ENCODE peak calls at places on chromosomes 13 and 19, in seven cellular contexts. L is fibroblast of the aortic adventitia, V is heart right ventricle, B is neural progenitor cell, T is IMR-90, K is pancreas, O is brain microvascular endothelial cell. F is an unnamed sample.

GRCh38 chr13:68076046-68076445 is 845.9 kb upstream of the PCDH9 start:
- DNase-seq in L (no peak), V (no peak), B (no peak), T (no peak), K (no peak), O (no peak), F (no peak)

GRCh38 chr19:6402834-6403608 is 10.1 kb upstream of the GTF2F1 start:
- DNase-seq in L (peak), V (no peak), B (peak), T (peak), K (no peak), O (peak), F (no peak)

GRCh38 chr13:20353973-20354372 is 121.9 kb upstream of the GJB6 start:
- DNase-seq in L (peak), V (no peak), B (no peak), T (peak), K (no peak), O (no peak), F (no peak)

GRCh38 chr13:82370306-82370705 is 1512.0 kb downstream of the SLITRK1 start:
- DNase-seq in L (no peak), V (no peak), B (no peak), T (no peak), K (no peak), O (no peak), F (no peak)

GRCh38 chr13:67048084-67048792 is 181.9 kb downstream of the PCDH9 start:
- DNase-seq in L (peak), V (no peak), B (peak), T (peak), K (peak), O (peak), F (no peak)

GRCh38 chr13:95530178-95530577 is 22.3 kb upstream of the CLDN10 start:
- DNase-seq in L (peak), V (no peak), B (no peak), T (peak), K (peak), O (peak), F (no peak)

GRCh38 chr13:59665736-59666135 is 498.0 kb downstream of the DIAPH3 start:
- DNase-seq in L (no peak), V (no peak), B (no peak), T (peak), K (no peak), O (no peak), F (no peak)

GRCh38 chr19:41967056-41967783 is 8.1 kb upstream of the RABAC1 start:
- DNase-seq in L (no peak), V (no peak), B (no peak), T (no peak), K (no peak), O (no peak), F (no peak)

GRCh38 chr19:10583021-10583776 is 3.9 kb downstream of the AP1M2 start:
- DNase-seq in L (no peak), V (no peak), B (no peak), T (no peak), K (no peak), O (no peak), F (no peak)

GRCh38 chr13:36887758-36888521 is 32.1 kb downstream of the SMAD9 start:
- DNase-seq in L (no peak), V (no peak), B (peak), T (no peak), K (no peak), O (no peak), F (no peak)

GRCh38 chr13:43171489-43171888 is 148.1 kb downstream of the DNAJC15 start:
- DNase-seq in L (no peak), V (no peak), B (no peak), T (no peak), K (no peak), O (no peak), F (no peak)

GRCh38 chr19:12834418-12834943 is at the start of gene RTBDN:
- DNase-seq in L (no peak), V (no peak), B (peak), T (no peak), K (no peak), O (no peak), F (no peak)

GRCh38 chr19:13899393-13899792 is 6.5 kb downstream of the BRME1 start:
- DNase-seq in L (no peak), V (no peak), B (no peak), T (no peak), K (no peak), O (no peak), F (no peak)

GRCh38 chr19:41449079-41449864 is 6.3 kb downstream of the ERICH4 start:
- DNase-seq in L (peak), V (peak), B (peak), T (peak), K (peak), O (peak), F (no peak)

GRCh38 chr13:105336706-105337582 is 1198.5 kb downstream of the EFNB2 start:
- DNase-seq in L (peak), V (no peak), B (no peak), T (peak), K (no peak), O (peak), F (no peak)

GRCh38 chr13:105333416-105333815 is 1202.0 kb downstream of the EFNB2 start:
- DNase-seq in L (no peak), V (no peak), B (no peak), T (peak), K (no peak), O (peak), F (no peak)

GRCh38 chr13:105338773-105339172 is 1196.7 kb downstream of the EFNB2 start:
- DNase-seq in L (no peak), V (no peak), B (no peak), T (no peak), K (no peak), O (no peak), F (no peak)

GRCh38 chr13:105338044-105338443 is 1197.4 kb downstream of the EFNB2 start:
- DNase-seq in L (no peak), V (no peak), B (no peak), T (no peak), K (no peak), O (no peak), F (no peak)

DNA sequence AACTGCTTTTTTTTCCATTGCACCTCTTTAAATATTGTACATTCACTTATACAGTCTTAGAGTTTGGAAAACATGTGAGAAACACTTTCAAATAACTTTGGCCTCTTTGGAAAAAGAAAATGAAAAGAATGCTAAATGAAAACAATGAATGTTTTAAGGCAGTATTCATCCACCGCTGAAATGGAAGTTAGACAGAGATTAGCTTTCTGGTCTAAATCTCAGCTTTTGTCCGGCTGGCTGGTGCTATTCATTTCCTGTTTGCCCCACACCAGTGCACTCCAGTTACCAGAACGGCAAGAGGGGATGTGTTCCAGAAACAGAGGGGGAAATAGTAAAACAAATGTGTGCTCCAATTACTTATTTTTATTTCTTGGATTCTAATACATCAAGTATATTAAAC is 1201.3 kb downstream of the EFNB2 start:
- DNase-seq in L (peak), V (no peak), B (peak), T (peak), K (no peak), O (peak), F (no peak)
- H3K4me3 ChIP-seq in L (no peak), V (no peak), B (no peak), T (no peak), K (no peak), O (no peak), F (no peak)

GRCh38 chr19:2602391-2603181 is 99.9 kb downstream of the GNG7 start:
- DNase-seq in L (peak), V (peak), B (peak), T (peak), K (peak), O (peak), F (peak)
- H3K4me3 ChIP-seq in L (peak), V (peak), B (peak), T (peak), K (peak), O (peak), F (peak)

DNA sequence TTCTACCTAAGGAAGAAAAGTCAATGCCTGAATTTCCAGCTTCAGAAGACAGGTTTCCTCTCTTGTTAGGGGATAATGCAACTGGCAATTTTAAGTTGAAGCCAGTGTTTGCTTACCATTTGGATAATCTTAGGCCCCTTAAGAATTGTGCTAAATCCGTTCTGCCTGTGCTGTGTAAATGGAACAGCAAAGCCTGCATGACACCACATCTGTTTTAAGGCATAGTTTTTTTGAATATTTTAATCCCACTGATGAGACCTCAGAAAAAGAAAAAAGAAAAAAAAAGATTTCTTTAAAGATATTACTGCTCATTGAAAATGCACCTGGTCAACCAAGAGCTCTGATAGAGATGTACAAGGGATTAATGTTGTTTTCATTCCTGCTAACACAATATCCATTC is 419.2 kb downstream of the SLITRK6 start:
- DNase-seq in L (no peak), V (no peak), B (no peak), T (no peak), K (no peak), O (no peak), F (no peak)
- H3K4me3 ChIP-seq in L (no peak), V (no peak), B (no peak), T (no peak), K (no peak), O (no peak), F (no peak)

GRCh38 chr19:45883881-45884681 is 1.9 kb downstream of the IRF2BP1 start:
- DNase-seq in L (no peak), V (no peak), B (no peak), T (no peak), K (no peak), O (no peak), F (no peak)
- H3K4me3 ChIP-seq in L (peak), V (no peak), B (no peak), T (no peak), K (peak), O (no peak), F (peak)

DNA sequence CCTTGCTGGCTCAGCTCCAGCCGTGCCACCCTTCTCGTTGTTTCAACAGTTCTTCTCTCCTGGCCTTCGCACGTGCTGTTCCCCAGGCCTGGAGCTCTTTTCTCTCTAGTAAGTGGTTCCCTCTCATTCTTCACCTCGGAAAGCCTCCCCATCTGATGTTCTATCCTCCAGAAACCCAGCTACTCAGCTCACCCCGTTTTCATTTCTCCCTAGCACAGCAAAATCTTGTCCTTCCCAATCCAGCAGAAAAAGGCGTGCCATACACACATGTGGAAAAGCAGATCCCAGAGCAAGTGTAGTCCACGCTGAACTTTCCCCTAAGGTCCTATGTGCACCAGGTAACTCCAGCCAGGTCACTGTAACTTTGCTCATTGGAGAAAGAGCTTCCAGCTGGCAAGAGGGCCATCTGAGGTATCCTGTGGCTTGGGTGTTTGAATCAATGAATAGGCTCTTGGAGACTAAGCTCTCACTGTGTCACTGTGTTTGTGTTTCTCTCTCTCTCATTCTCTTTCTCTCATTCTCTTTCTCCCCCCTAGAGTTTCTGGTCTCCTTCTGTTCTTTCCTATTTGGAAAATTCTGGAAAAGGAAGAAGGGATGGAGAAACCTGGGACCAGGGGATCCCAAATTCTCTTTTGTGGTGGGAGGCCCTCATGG is 49.0 kb downstream of the COLGALT1 start:
- DNase-seq in L (no peak), V (no peak), B (no peak), T (no peak), K (no peak), O (no peak), F (no peak)
- H3K4me3 ChIP-seq in L (no peak), V (no peak), B (no peak), T (no peak), K (no peak), O (no peak), F (no peak)

GRCh38 chr19:4916292-4917082 is 7.2 kb downstream of the UHRF1 start:
- DNase-seq in L (no peak), V (no peak), B (no peak), T (no peak), K (no peak), O (no peak), F (no peak)

GRCh38 chr19:4911786-4912672 is 2.7 kb downstream of the UHRF1 start:
- DNase-seq in L (peak), V (peak), B (peak), T (peak), K (peak), O (peak), F (peak)

GRCh38 chr19:4913996-4914735 is 4.9 kb downstream of the UHRF1 start:
- DNase-seq in L (no peak), V (no peak), B (no peak), T (peak), K (no peak), O (no peak), F (no peak)

GRCh38 chr19:4911314-4911713 is 2.0 kb downstream of the UHRF1 start:
- DNase-seq in L (peak), V (no peak), B (peak), T (peak), K (no peak), O (peak), F (no peak)

GRCh38 chr19:4914736-4915501 is 5.6 kb downstream of the UHRF1 start:
- DNase-seq in L (peak), V (no peak), B (no peak), T (peak), K (no peak), O (peak), F (no peak)
- H3K4me3 ChIP-seq in L (no peak), V (no peak), B (no peak), T (no peak), K (peak), O (no peak), F (peak)